ENCODE peak calls at places on chromosome 13, in six cellular contexts. U is IMR-90, O is PC-9, C is HCT116, V is H1, D is upper lobe of right lung. F is an unnamed sample. For H3K27me3, the result is how much of the 10 kb centered on the place peaks cover.

GRCh38 chr13:74027161-74027779 is 106.9 kb downstream of the KLF12 start:
- DNase-seq in O (no peak), V (no peak), C (no peak), U (no peak), D (no peak), F (no peak)

GRCh38 chr13:26300140-26300539 is 46.2 kb downstream of the CDK8 start:
- DNase-seq in D (no peak), V (no peak), O (no peak), U (peak), C (peak), F (no peak)

GRCh38 chr13:32116210-32116609 is 84.6 kb downstream of the FRY start:
- DNase-seq in U (no peak), V (no peak), C (no peak), O (no peak), D (no peak), F (no peak)

GRCh38 chr13:105721056-105721455 is 814.4 kb downstream of the EFNB2 start:
- DNase-seq in O (no peak), D (no peak), C (no peak), U (no peak), V (no peak), F (no peak)

GRCh38 chr13:71412231-71412630 is 454.8 kb downstream of the DACH1 start:
- DNase-seq in D (no peak), C (no peak), V (no peak), U (no peak), O (no peak), F (no peak)

GRCh38 chr13:42396501-42396900 is 124.5 kb downstream of the AKAP11 start:
- DNase-seq in V (no peak), U (no peak), O (no peak), D (no peak), C (no peak), F (no peak)

GRCh38 chr13:42275506-42275905 is 3.6 kb downstream of the AKAP11 start:
- DNase-seq in C (no peak), U (no peak), D (no peak), V (no peak), O (no peak), F (no peak)

GRCh38 chr13:88068975-88069374 is 397.8 kb downstream of the SLITRK5 start:
- DNase-seq in D (peak), U (no peak), O (no peak), V (peak), C (no peak), F (peak)

GRCh38 chr13:59230484-59231264 is 933.1 kb downstream of the DIAPH3 start:
- DNase-seq in U (no peak), O (no peak), V (no peak), D (no peak), C (no peak), F (no peak)

GRCh38 chr13:107373551-107373950 is 805.6 kb upstream of the ARGLU1 start:
- DNase-seq in O (peak), D (no peak), U (peak), C (no peak), V (no peak), F (peak)

GRCh38 chr13:91132786-91133185 is 214.7 kb upstream of the MIR17HG start:
- DNase-seq in C (no peak), V (no peak), O (no peak), U (no peak), D (no peak), F (no peak)

GRCh38 chr13:77345150-77345780 is 18.4 kb upstream of the MYCBP2 start:
- DNase-seq in O (peak), D (no peak), C (no peak), V (no peak), U (no peak), F (no peak)

GRCh38 chr13:99655351-99656091 is 154.2 kb downstream of the TM9SF2 start:
- DNase-seq in U (peak), V (no peak), D (no peak), O (no peak), C (peak), F (no peak)

GRCh38 chr13:109436841-109437240 is 349.5 kb downstream of the IRS2 start:
- DNase-seq in D (no peak), O (no peak), V (no peak), U (no peak), C (no peak), F (no peak)

GRCh38 chr13:23848639-23849282 is 40.4 kb downstream of the MIPEP start:
- DNase-seq in O (peak), U (no peak), V (no peak), C (no peak), D (no peak), F (no peak)

GRCh38 chr13:94542917-94543316 is 53.0 kb downstream of the TGDS start:
- DNase-seq in O (no peak), C (no peak), V (no peak), D (no peak), U (no peak), F (no peak)

GRCh38 chr13:98771838-98772611 is 19.6 kb upstream of the SLC15A1 start:
- DNase-seq in D (no peak), V (no peak), U (no peak), O (no peak), C (no peak), F (no peak)

GRCh38 chr13:30429235-30429634 is 6.9 kb downstream of the UBE2L5 start:
- DNase-seq in C (no peak), U (no peak), O (no peak), D (no peak), V (no peak), F (no peak)

GRCh38 chr13:23754506-23754905 is 134.7 kb downstream of the MIPEP start:
- DNase-seq in C (no peak), U (peak), V (no peak), O (no peak), D (no peak), F (no peak)

GRCh38 chr13:63167699-63168337 is 1752.2 kb upstream of the PCDH20 start:
- DNase-seq in O (no peak), U (no peak), D (no peak), C (no peak), V (no peak), F (peak)

GRCh38 chr13:36919206-36919832 is 719 bp downstream of the SMAD9 start:
- DNase-seq in U (peak), C (no peak), V (peak), O (no peak), D (peak), F (peak)

GRCh38 chr13:71866173-71867091 is 572 bp downstream of the DACH1 start:
- DNase-seq in D (peak), O (no peak), C (no peak), V (peak), U (no peak), F (peak)

GRCh38 chr13:108915095-108915633 is 285.8 kb downstream of the MYO16 start:
- DNase-seq in D (no peak), O (peak), U (peak), V (no peak), C (no peak), F (no peak)

GRCh38 chr13:43339843-43340550 is 316.6 kb downstream of the DNAJC15 start:
- DNase-seq in V (no peak), D (no peak), O (no peak), C (no peak), U (peak), F (no peak)

GRCh38 chr13:95251641-95252040 is 49.6 kb downstream of the ABCC4 start:
- DNase-seq in C (no peak), D (no peak), O (no peak), U (no peak), V (no peak), F (no peak)

GRCh38 chr13:20422362-20422761 is 103.3 kb downstream of the CRYL1 start:
- DNase-seq in C (no peak), D (no peak), O (no peak), V (no peak), U (no peak), F (no peak)

GRCh38 chr13:95355491-95355890 is 54.2 kb upstream of the ABCC4 start:
- DNase-seq in U (peak), V (no peak), C (no peak), O (no peak), D (no peak), F (no peak)

GRCh38 chr13:50124536-50125305 is 109.5 kb downstream of the KCNRG start:
- DNase-seq in O (peak), U (peak), D (no peak), V (peak), C (no peak), F (peak)

GRCh38 chr13:24679686-24680085 is 522 bp upstream of the ATP12A start:
- DNase-seq in D (no peak), C (no peak), V (no peak), U (no peak), O (no peak), F (peak)

GRCh38 chr13:29571876-29572570 is 23.5 kb downstream of the SLC7A1 start:
- DNase-seq in D (no peak), U (no peak), V (no peak), O (no peak), C (no peak), F (no peak)

GRCh38 chr13:43986395-43986794 is 106.7 kb downstream of the LACC1 start:
- DNase-seq in C (no peak), O (no peak), D (no peak), U (no peak), V (no peak), F (no peak)

DNA sequence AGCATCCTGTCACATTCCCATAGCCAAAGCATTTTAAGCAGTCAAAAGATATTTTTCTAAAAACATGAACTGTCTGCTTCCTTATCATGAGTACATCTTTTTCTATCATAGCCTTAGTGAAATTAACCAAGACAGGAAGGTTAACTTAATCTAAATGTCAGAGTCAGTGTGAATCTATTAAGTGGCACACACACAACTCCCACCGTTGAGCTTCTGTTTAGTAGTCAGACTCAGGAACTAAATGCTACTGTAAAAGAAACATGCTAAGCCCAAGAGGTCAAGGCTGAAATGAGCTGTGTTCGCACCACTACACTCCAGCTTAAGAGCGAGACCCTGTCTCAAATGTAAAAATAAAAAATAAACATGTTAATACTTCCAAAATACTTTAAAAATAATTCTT is 7.7 kb upstream of the POU4F1 start:
- DNase-seq in V (no peak), U (no peak), C (no peak), D (no peak), O (no peak), F (no peak)
- H3K27me3 ChIP-seq in V (half or more), U (half or more), C (under half), D (half or more), O (under half), F (half or more)

DNA sequence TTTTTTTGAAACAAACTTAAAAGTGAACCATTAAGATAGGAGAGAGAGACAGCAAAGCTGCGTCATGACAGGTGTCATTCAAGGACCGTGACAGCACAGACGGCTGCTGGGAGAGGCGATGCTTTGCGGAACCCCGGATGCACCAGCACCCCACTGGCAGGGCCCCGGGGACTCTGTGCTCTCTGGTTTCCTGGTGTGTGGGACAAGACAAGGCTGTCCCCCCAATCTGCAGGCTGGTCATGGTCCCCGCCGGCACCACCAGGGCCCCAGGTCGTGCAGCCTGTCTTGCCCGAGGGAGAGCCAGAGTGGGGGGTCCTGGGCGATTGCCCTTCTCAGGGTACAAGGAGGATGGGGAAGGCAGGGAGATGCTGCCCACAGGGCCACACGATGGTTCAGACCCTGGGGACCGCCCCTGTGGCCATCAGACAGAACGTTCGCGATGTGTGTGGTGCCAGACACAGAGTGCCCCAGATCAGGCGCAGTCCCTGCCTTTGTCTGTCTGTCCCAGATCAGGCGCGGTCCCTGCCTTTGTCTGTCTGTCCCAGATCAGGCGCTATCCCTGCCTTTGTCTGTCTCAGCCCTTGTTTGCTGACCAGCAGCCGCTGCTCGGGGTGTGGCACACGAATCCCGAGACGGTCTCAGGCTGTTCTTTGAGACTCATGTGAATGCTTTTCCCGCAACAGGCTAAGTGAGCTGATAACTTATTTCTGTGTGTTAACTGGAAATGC is 36.1 kb downstream of the ADPRHL1 start:
- DNase-seq in O (no peak), D (peak), V (no peak), U (no peak), C (no peak), F (no peak)
- H3K27me3 ChIP-seq in O (under half), D (under half), V (under half), U (under half), C (under half), F (under half)

GRCh38 chr13:112056284-112056727 is 10.6 kb upstream of the SOX1 start:
- DNase-seq in O (no peak), C (no peak), V (peak), D (no peak), U (no peak), F (peak)
- H3K27me3 ChIP-seq in O (half or more), C (under half), V (half or more), D (half or more), U (half or more), F (half or more)

DNA sequence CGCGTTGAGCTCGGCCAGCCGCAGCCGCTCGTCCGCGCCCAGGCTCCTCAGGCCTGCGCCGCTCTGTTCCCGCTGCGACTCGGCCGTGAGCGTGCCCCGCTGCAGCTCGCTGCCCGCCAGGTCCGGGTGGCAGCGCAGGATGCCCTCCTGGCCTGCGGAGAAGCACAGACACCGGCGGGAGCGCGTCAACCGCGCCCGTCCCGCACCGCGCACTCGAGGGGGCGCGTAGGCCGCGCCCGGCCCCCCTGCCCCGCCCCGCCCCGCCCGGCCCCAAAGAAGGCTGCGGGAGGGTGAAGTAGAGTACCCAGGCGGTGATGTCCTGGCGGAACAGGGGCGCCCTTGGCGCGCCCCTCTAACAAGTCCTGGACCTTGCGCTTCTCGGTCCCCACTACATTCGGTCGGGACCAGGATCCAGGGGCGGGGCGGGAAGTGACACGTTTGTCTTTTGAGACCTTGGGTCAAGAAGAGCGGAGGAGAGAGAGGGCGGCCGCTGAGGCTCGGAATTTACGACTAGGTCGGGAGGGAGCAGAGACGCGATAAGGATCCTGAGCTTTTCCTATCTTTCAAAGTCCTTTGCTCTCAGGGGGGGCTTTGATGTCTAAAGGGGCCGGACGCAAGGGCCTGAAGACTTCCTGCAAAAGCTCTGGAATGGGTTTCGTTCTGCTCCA is 9.3 kb upstream of the CDX2 start:
- DNase-seq in C (no peak), V (peak), O (no peak), D (peak), U (no peak), F (peak)
- H3K27me3 ChIP-seq in C (under half), V (half or more), O (under half), D (half or more), U (half or more), F (half or more)

GRCh38 chr13:51207881-51208280 is 14.3 kb upstream of the FAM124A start:
- DNase-seq in V (peak), O (no peak), C (no peak), U (no peak), D (no peak), F (no peak)

GRCh38 chr13:51212808-51213728 is 9.1 kb upstream of the FAM124A start:
- DNase-seq in C (no peak), D (no peak), V (peak), O (no peak), U (no peak), F (no peak)

GRCh38 chr13:51211910-51212309 is 10.3 kb upstream of the FAM124A start:
- DNase-seq in V (peak), C (no peak), U (no peak), D (no peak), O (no peak), F (no peak)

DNA sequence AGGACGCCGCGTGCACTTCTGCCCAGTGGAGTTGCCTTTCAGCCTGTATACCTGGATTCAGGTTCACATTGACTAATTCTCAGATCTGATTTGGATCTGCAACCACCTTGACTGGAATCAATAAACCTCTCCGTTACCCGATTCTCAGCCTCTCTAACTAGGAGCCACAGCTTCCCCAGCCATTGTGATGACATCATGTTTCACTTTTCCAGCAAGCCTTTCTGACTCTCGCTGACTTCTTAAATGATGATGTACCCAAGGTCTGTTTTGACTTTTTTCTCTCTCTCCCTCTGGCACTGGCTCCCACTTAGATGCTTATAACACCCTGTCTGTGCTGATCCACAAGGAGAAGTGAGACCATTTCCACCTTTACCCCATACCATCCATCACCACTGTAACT is 13.5 kb upstream of the FAM124A start:
- DNase-seq in O (no peak), U (no peak), C (no peak), V (peak), D (no peak), F (no peak)
- H3K27me3 ChIP-seq in O (half or more), U (under half), C (half or more), V (under half), D (under half), F (under half)

GRCh38 chr13:111514646-111515617 is 194.5 kb downstream of the TEX29 start:
- DNase-seq in O (no peak), D (no peak), C (no peak), U (no peak), V (no peak), F (peak)
- H3K27me3 ChIP-seq in O (half or more), D (under half), C (under half), U (under half), V (under half), F (under half)

DNA sequence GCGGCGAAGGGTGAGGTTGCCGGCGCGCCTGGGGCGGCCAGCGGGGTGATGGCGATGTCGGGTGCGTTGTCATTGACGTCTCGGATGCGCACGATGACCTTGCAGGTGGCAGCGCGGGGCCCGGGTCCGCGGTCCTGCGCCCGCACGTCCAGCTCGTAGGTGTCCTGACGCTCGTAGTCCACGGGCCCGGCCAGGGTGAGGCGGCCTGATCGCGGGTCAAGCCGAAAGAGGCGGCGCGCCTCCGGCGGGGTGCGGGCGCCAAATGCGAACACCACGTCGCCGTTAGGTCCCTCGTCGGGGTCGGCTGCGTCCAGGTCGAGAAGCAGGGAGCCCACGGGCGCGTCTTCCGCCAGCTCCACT is 1.1 kb downstream of the PCDH8 start:
- DNase-seq in D (no peak), V (no peak), U (no peak), O (no peak), C (no peak), F (no peak)
- H3K27me3 ChIP-seq in D (half or more), V (half or more), U (under half), O (under half), C (under half), F (half or more)

DNA sequence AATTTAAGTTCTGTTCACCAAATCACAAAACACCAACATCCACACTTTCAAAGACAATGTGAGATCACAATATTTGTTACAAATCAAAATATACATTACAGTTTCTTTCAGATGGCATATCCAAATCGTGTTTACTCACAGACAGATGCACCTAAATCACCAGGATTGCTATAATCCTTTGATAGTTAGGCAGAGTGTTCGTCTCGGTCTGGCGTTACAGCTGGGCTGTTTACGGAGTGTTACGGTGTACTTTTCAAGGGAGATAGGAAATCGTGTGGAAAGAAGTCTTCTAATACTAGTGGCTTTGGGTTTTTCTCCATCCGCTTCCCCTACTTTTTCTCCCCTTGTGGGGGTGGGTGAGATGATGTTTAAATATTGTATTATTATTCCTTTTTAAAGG is 1.9 kb downstream of the MAB21L1 start:
- DNase-seq in U (no peak), D (no peak), V (no peak), O (no peak), C (no peak), F (peak)
- H3K27me3 ChIP-seq in U (half or more), D (half or more), V (under half), O (under half), C (under half), F (half or more)